ENCODE peak calls at places on chromosomes 16 and 17, in six cellular contexts. One of them, this sample, is unnamed.

GRCh38 chr17:67244621-67245072 is 349 bp downstream of the HELZ start:
- DNase-seq in HFFc6: no peak
- DNase-seq in AG10803: no peak
- DNase-seq in mesenchymal stem cell: no peak
- DNase-seq in activated T-cell treated with anti-CD3 and anti-CD28 coated beads for 48 hours: no peak
- DNase-seq in lower lobe of right lung: peak; percentile 51
- DNase-seq in this sample: no peak

GRCh38 chr16:66003196-66003595 is 363.3 kb upstream of the CDH5 start:
- DNase-seq in lower lobe of right lung: no peak
- DNase-seq in mesenchymal stem cell: peak; percentile 69
- DNase-seq in AG10803: peak; percentile 65
- DNase-seq in HFFc6: peak; percentile 9
- DNase-seq in activated T-cell treated with anti-CD3 and anti-CD28 coated beads for 48 hours: no peak
- DNase-seq in this sample: peak; percentile 19

GRCh38 chr17:38867179-38867994 is 2.5 kb upstream of the LASP1 start:
- DNase-seq in HFFc6: peak; percentile 77
- DNase-seq in activated T-cell treated with anti-CD3 and anti-CD28 coated beads for 48 hours: peak; percentile 71
- DNase-seq in AG10803: peak; percentile 68
- DNase-seq in mesenchymal stem cell: peak; percentile 85
- DNase-seq in lower lobe of right lung: no peak
- DNase-seq in this sample: peak; percentile 53

GRCh38 chr17:30922235-30922993 is 669 bp downstream of the ADAP2 start:
- DNase-seq in mesenchymal stem cell: peak; percentile 33
- DNase-seq in AG10803: no peak
- DNase-seq in lower lobe of right lung: peak; percentile 57
- DNase-seq in HFFc6: no peak
- DNase-seq in activated T-cell treated with anti-CD3 and anti-CD28 coated beads for 48 hours: no peak
- DNase-seq in this sample: peak; percentile 53

GRCh38 chr16:30136971-30137601 is 14.1 kb upstream of the MAPK3 start:
- DNase-seq in activated T-cell treated with anti-CD3 and anti-CD28 coated beads for 48 hours: no peak
- DNase-seq in AG10803: no peak
- DNase-seq in HFFc6: no peak
- DNase-seq in mesenchymal stem cell: no peak
- DNase-seq in lower lobe of right lung: no peak
- DNase-seq in this sample: no peak

GRCh38 chr17:58224315-58224714 is 5.3 kb upstream of the MKS1 start:
- DNase-seq in activated T-cell treated with anti-CD3 and anti-CD28 coated beads for 48 hours: no peak
- DNase-seq in lower lobe of right lung: no peak
- DNase-seq in HFFc6: peak; percentile 73
- DNase-seq in AG10803: peak; percentile 73
- DNase-seq in mesenchymal stem cell: peak; percentile 36
- DNase-seq in this sample: peak; percentile 55

GRCh38 chr17:76524598-76525512 is 12.7 kb downstream of the CYGB start:
- DNase-seq in lower lobe of right lung: peak; percentile 72
- DNase-seq in activated T-cell treated with anti-CD3 and anti-CD28 coated beads for 48 hours: no peak
- DNase-seq in AG10803: peak; percentile 62
- DNase-seq in mesenchymal stem cell: peak; percentile 92
- DNase-seq in HFFc6: no peak
- DNase-seq in this sample: peak; percentile 59

GRCh38 chr17:83194761-83195329 is 115.4 kb downstream of the METRNL start:
- DNase-seq in activated T-cell treated with anti-CD3 and anti-CD28 coated beads for 48 hours: no peak
- DNase-seq in lower lobe of right lung: peak; percentile 43
- DNase-seq in AG10803: peak; percentile 80
- DNase-seq in mesenchymal stem cell: no peak
- DNase-seq in HFFc6: no peak
- DNase-seq in this sample: peak; percentile 72

GRCh38 chr16:67417333-67418061 is 1.2 kb upstream of the ZDHHC1 start:
- DNase-seq in AG10803: no peak
- DNase-seq in lower lobe of right lung: no peak
- DNase-seq in mesenchymal stem cell: no peak
- DNase-seq in HFFc6: no peak
- DNase-seq in activated T-cell treated with anti-CD3 and anti-CD28 coated beads for 48 hours: no peak
- DNase-seq in this sample: no peak

GRCh38 chr16:19174478-19174877 is 6.4 kb downstream of the SYT17 start:
- DNase-seq in mesenchymal stem cell: no peak
- DNase-seq in HFFc6: no peak
- DNase-seq in AG10803: no peak
- DNase-seq in lower lobe of right lung: no peak
- DNase-seq in activated T-cell treated with anti-CD3 and anti-CD28 coated beads for 48 hours: no peak
- DNase-seq in this sample: no peak

GRCh38 chr17:51850206-51850605 is 308.3 kb downstream of the CA10 start:
- DNase-seq in activated T-cell treated with anti-CD3 and anti-CD28 coated beads for 48 hours: no peak
- DNase-seq in AG10803: no peak
- DNase-seq in lower lobe of right lung: no peak
- DNase-seq in HFFc6: no peak
- DNase-seq in mesenchymal stem cell: no peak
- DNase-seq in this sample: no peak

GRCh38 chr17:68906638-68907037 is 48.6 kb downstream of the ABCA8 start:
- DNase-seq in mesenchymal stem cell: peak; percentile 16
- DNase-seq in HFFc6: no peak
- DNase-seq in lower lobe of right lung: no peak
- DNase-seq in activated T-cell treated with anti-CD3 and anti-CD28 coated beads for 48 hours: no peak
- DNase-seq in AG10803: no peak
- DNase-seq in this sample: no peak

GRCh38 chr17:81902653-81903414 is 796 bp downstream of the NPB start:
- DNase-seq in mesenchymal stem cell: no peak
- DNase-seq in HFFc6: no peak
- DNase-seq in AG10803: no peak
- DNase-seq in lower lobe of right lung: no peak
- DNase-seq in activated T-cell treated with anti-CD3 and anti-CD28 coated beads for 48 hours: no peak
- DNase-seq in this sample: no peak

GRCh38 chr16:61812251-61812650 is 224.0 kb downstream of the CDH8 start:
- DNase-seq in activated T-cell treated with anti-CD3 and anti-CD28 coated beads for 48 hours: no peak
- DNase-seq in HFFc6: no peak
- DNase-seq in AG10803: no peak
- DNase-seq in mesenchymal stem cell: no peak
- DNase-seq in lower lobe of right lung: no peak
- DNase-seq in this sample: no peak

GRCh38 chr16:1941924-1942809 is 832 bp downstream of the MSRB1 start:
- DNase-seq in mesenchymal stem cell: no peak
- DNase-seq in lower lobe of right lung: peak; percentile 60
- DNase-seq in activated T-cell treated with anti-CD3 and anti-CD28 coated beads for 48 hours: no peak
- DNase-seq in AG10803: peak; percentile 21
- DNase-seq in HFFc6: no peak
- DNase-seq in this sample: no peak

GRCh38 chr17:75088902-75089417 is 1.2 kb downstream of the SLC16A5 start:
- DNase-seq in activated T-cell treated with anti-CD3 and anti-CD28 coated beads for 48 hours: no peak
- DNase-seq in AG10803: peak; percentile 44
- DNase-seq in HFFc6: peak; percentile 38
- DNase-seq in mesenchymal stem cell: peak; percentile 68
- DNase-seq in lower lobe of right lung: no peak
- DNase-seq in this sample: peak; percentile 44

GRCh38 chr17:39486242-39486641 is 25.0 kb downstream of the CDK12 start:
- DNase-seq in HFFc6: peak; percentile 77
- DNase-seq in activated T-cell treated with anti-CD3 and anti-CD28 coated beads for 48 hours: no peak
- DNase-seq in mesenchymal stem cell: peak; percentile 44
- DNase-seq in AG10803: peak; percentile 86
- DNase-seq in lower lobe of right lung: no peak
- DNase-seq in this sample: peak; percentile 40

GRCh38 chr16:85591381-85591780 is 21.7 kb upstream of the GSE1 start:
- DNase-seq in AG10803: no peak
- DNase-seq in lower lobe of right lung: no peak
- DNase-seq in HFFc6: no peak
- DNase-seq in activated T-cell treated with anti-CD3 and anti-CD28 coated beads for 48 hours: no peak
- DNase-seq in mesenchymal stem cell: no peak
- DNase-seq in this sample: no peak

GRCh38 chr16:75584108-75584507 is 17.9 kb downstream of the GABARAPL2 start:
- DNase-seq in lower lobe of right lung: no peak
- DNase-seq in mesenchymal stem cell: no peak
- DNase-seq in AG10803: no peak
- DNase-seq in activated T-cell treated with anti-CD3 and anti-CD28 coated beads for 48 hours: no peak
- DNase-seq in HFFc6: no peak
- DNase-seq in this sample: no peak

GRCh38 chr17:12231027-12231682 is 210.5 kb downstream of the MAP2K4 start:
- DNase-seq in activated T-cell treated with anti-CD3 and anti-CD28 coated beads for 48 hours: no peak
- DNase-seq in HFFc6: peak; percentile 41
- DNase-seq in AG10803: peak; percentile 40
- DNase-seq in lower lobe of right lung: no peak
- DNase-seq in mesenchymal stem cell: peak; percentile 1
- DNase-seq in this sample: peak; percentile 39

GRCh38 chr16:276360-277077 is 775 bp upstream of the RGS11 start:
- DNase-seq in AG10803: no peak
- DNase-seq in mesenchymal stem cell: no peak
- DNase-seq in HFFc6: no peak
- DNase-seq in lower lobe of right lung: no peak
- DNase-seq in activated T-cell treated with anti-CD3 and anti-CD28 coated beads for 48 hours: no peak
- DNase-seq in this sample: no peak

GRCh38 chr17:57294629-57295501 is 38.5 kb downstream of the MSI2 start:
- DNase-seq in mesenchymal stem cell: peak; percentile 25
- DNase-seq in lower lobe of right lung: no peak
- DNase-seq in AG10803: no peak
- DNase-seq in HFFc6: peak; percentile 23
- DNase-seq in activated T-cell treated with anti-CD3 and anti-CD28 coated beads for 48 hours: no peak
- DNase-seq in this sample: no peak

GRCh38 chr16:10511829-10512228 is 68.6 kb downstream of the EMP2 start:
- DNase-seq in activated T-cell treated with anti-CD3 and anti-CD28 coated beads for 48 hours: peak; percentile 8
- DNase-seq in AG10803: no peak
- DNase-seq in HFFc6: no peak
- DNase-seq in mesenchymal stem cell: no peak
- DNase-seq in lower lobe of right lung: no peak
- DNase-seq in this sample: no peak

This sample was measured in GM03348.